ENCODE peak calls at places on chromosomes 6 and 20, in eight cellular contexts. H is fibroblast of the conjunctiva, J is GM23338, P is tibial nerve, C is lung, E is BE2C, M is T47D, W is AG04449. G is an unnamed sample.
A peak's percentile ranks its signal among the peaks of the same experiment; 100 is the strongest.

GRCh38 chr20:33945391-33946079 is 48.2 kb upstream of the RALY start:
- DNase-seq in H (peak; percentile 55), M (no peak), P (no peak), W (peak; percentile 19), C (no peak), E (no peak), J (no peak), G (peak; percentile 94)

GRCh38 chr6:131635384-131636340 is 1.4 kb upstream of the ENPP3 start:
- DNase-seq in J (no peak), C (no peak), M (no peak), H (no peak), P (no peak), E (no peak), W (no peak), G (no peak)

GRCh38 chr6:7033202-7033601 is 74.6 kb upstream of the RREB1 start:
- DNase-seq in J (no peak), C (no peak), W (no peak), P (no peak), M (no peak), E (no peak), H (no peak), G (no peak)

GRCh38 chr6:1116149-1116548 is 195.7 kb upstream of the FOXQ1 start:
- DNase-seq in M (no peak), P (no peak), C (no peak), W (no peak), J (no peak), E (no peak), H (no peak), G (no peak)

GRCh38 chr6:151497935-151498726 is 4.3 kb downstream of the CCDC170 start:
- DNase-seq in E (no peak), P (no peak), J (peak; percentile 27), C (no peak), W (no peak), M (no peak), H (no peak), G (no peak)

GRCh38 chr6:96784650-96785049 is 52.6 kb downstream of the GPR63 start:
- DNase-seq in J (no peak), M (no peak), P (no peak), H (no peak), W (no peak), C (no peak), E (no peak), G (no peak)

GRCh38 chr6:164826831-164827468 is 482.5 kb downstream of the C6orf118 start:
- DNase-seq in W (no peak), J (no peak), C (no peak), E (no peak), H (no peak), P (no peak), M (no peak), G (no peak)

GRCh38 chr6:107421696-107422256 is 37.6 kb downstream of the PDSS2 start:
- DNase-seq in M (no peak), J (no peak), C (no peak), H (no peak), W (no peak), E (no peak), P (no peak), G (no peak)

GRCh38 chr6:117232191-117232590 is 33.2 kb upstream of the VGLL2 start:
- DNase-seq in W (no peak), C (no peak), H (no peak), M (no peak), E (no peak), P (no peak), J (no peak), G (peak; percentile 40)

GRCh38 chr6:148829415-148830101 is 82.7 kb downstream of the UST start:
- DNase-seq in P (no peak), C (no peak), M (no peak), E (no peak), W (no peak), H (no peak), J (no peak), G (no peak)

GRCh38 chr6:167426620-167427019 is 101.7 kb downstream of the TTLL2 start:
- DNase-seq in W (no peak), C (no peak), J (no peak), M (no peak), P (no peak), H (no peak), E (no peak), G (no peak)

GRCh38 chr6:153625089-153625488 is 414.0 kb upstream of the OPRM1 start:
- DNase-seq in W (no peak), P (peak; percentile 5), C (no peak), H (peak; percentile 16), M (no peak), E (peak; percentile 18), J (peak; percentile 24), G (peak; percentile 20)

GRCh38 chr20:23375827-23376226 is 13.8 kb downstream of the GZF1 start:
- DNase-seq in J (no peak), E (no peak), M (no peak), C (no peak), H (no peak), W (no peak), P (no peak), G (no peak)

GRCh38 chr6:13807691-13808090 is 6.7 kb downstream of the MCUR1 start:
- DNase-seq in J (no peak), H (no peak), P (no peak), C (no peak), M (no peak), W (no peak), E (no peak), G (peak; percentile 42)

GRCh38 chr6:50187212-50188055 is 137.7 kb upstream of the DEFB112 start:
- DNase-seq in M (no peak), E (no peak), W (no peak), H (no peak), P (no peak), C (no peak), J (no peak), G (no peak)

GRCh38 chr6:131222773-131223172 is 87.5 kb downstream of the AKAP7 start:
- DNase-seq in H (no peak), P (no peak), M (no peak), W (no peak), J (no peak), E (no peak), C (no peak), G (no peak)

GRCh38 chr6:136230219-136230980 is 19.7 kb downstream of the MTFR2 start:
- DNase-seq in H (no peak), M (no peak), C (no peak), J (no peak), W (no peak), P (no peak), E (no peak), G (no peak)

GRCh38 chr20:10654630-10655029 is 19.2 kb downstream of the JAG1 start:
- DNase-seq in C (no peak), H (no peak), W (no peak), M (no peak), P (no peak), E (peak; percentile 74), J (peak; percentile 85), G (no peak)

GRCh38 chr20:33859157-33859695 is 48.1 kb downstream of the CHMP4B start:
- DNase-seq in C (no peak), W (no peak), P (no peak), E (no peak), H (no peak), J (no peak), M (no peak), G (no peak)

GRCh38 chr6:159654483-159655098 is 38.5 kb downstream of the SOD2 start:
- DNase-seq in C (no peak), J (peak; percentile 87), P (no peak), E (no peak), H (peak; percentile 64), M (peak; percentile 15), W (no peak), G (peak; percentile 75)

GRCh38 chr6:165059032-165059431 is 250.4 kb downstream of the C6orf118 start:
- DNase-seq in M (no peak), P (no peak), J (no peak), H (no peak), W (no peak), C (no peak), E (no peak), G (peak; percentile 0)

GRCh38 chr20:62900692-62901584 is 25.4 kb downstream of the DIDO1 start:
- DNase-seq in J (peak; percentile 73), M (peak; percentile 95), W (no peak), P (no peak), E (no peak), H (no peak), C (no peak), G (peak; percentile 49)

GRCh38 chr6:87944541-87944954 is 103.1 kb upstream of the SPACA1 start:
- DNase-seq in M (peak; percentile 15), W (no peak), P (peak; percentile 38), J (peak; percentile 31), E (no peak), C (no peak), H (no peak), G (peak; percentile 39)

GRCh38 chr20:31542963-31543362 is 28.7 kb downstream of the HM13 start:
- DNase-seq in M (no peak), H (no peak), C (no peak), P (no peak), W (no peak), E (no peak), J (no peak), G (no peak)

GRCh38 chr6:125102411-125102810 is 51.2 kb upstream of the TPD52L1 start:
- DNase-seq in J (no peak), W (no peak), E (no peak), C (no peak), P (no peak), M (no peak), H (no peak), G (no peak)

GRCh38 chr20:32609993-32610896 is 25.1 kb upstream of the NOL4L start:
- DNase-seq in P (no peak), H (no peak), J (no peak), M (no peak), C (no peak), W (no peak), E (no peak), G (no peak)

GRCh38 chr6:72740135-72740534 is 118.3 kb downstream of the KCNQ5 start:
- DNase-seq in J (no peak), W (no peak), C (no peak), M (no peak), P (no peak), H (no peak), E (no peak), G (peak; percentile 25)

GRCh38 chr6:143743256-143744166 is 65.7 kb downstream of the PHACTR2 start:
- DNase-seq in W (no peak), P (no peak), J (peak; percentile 36), H (no peak), E (no peak), C (no peak), M (no peak), G (no peak)

GRCh38 chr6:41353333-41353732 is 17.9 kb downstream of the NCR2 start:
- DNase-seq in W (no peak), H (no peak), M (no peak), P (no peak), E (no peak), J (no peak), C (peak; percentile 5), G (no peak)

GRCh38 chr20:36092424-36093024 is 62.0 kb upstream of the EPB41L1 start:
- DNase-seq in J (peak; percentile 68), H (no peak), M (peak; percentile 45), P (no peak), E (peak; percentile 39), C (no peak), W (no peak), G (peak; percentile 49)

GRCh38 chr20:35551485-35551884 is 9.6 kb downstream of the ERGIC3 start:
- DNase-seq in H (no peak), M (no peak), E (no peak), W (no peak), P (no peak), J (no peak), C (no peak), G (no peak)

GRCh38 chr6:137776786-137777185 is 90.3 kb upstream of the TNFAIP3 start:
- DNase-seq in H (peak; percentile 63), J (no peak), C (no peak), M (no peak), E (no peak), P (no peak), W (no peak), G (no peak)

GRCh38 chr6:109381007-109381746 is 1.1 kb downstream of the CD164 start:
- DNase-seq in E (no peak), J (peak; percentile 11), M (peak; percentile 25), P (no peak), W (no peak), C (no peak), H (no peak), G (peak; percentile 38)

GRCh38 chr20:31570735-31571617 is 34.1 kb upstream of the ID1 start:
- DNase-seq in J (no peak), H (no peak), C (no peak), P (peak; percentile 18), M (no peak), W (no peak), E (peak; percentile 92), G (peak; percentile 91)